ENCODE peak calls at places on chromosomes 16 and 17, in nine cellular contexts. One of them, this sample, is unnamed.
A peak's percentile ranks its signal among the peaks of the same experiment; 100 is the strongest.

GRCh38 chr16:24688359-24688758 is 41.1 kb upstream of the TNRC6A start:
- DNase-seq in Caco-2: no peak
- DNase-seq in esophagus squamous epithelium: no peak
- DNase-seq in hepatocyte: no peak
- DNase-seq in neural progenitor cell: no peak
- DNase-seq in mucosa of descending colon: no peak
- DNase-seq in fibroblast of lung: no peak
- DNase-seq in Peyer's patch: no peak
- DNase-seq in endothelial cell of umbilical vein: no peak
- DNase-seq in this sample: no peak

GRCh38 chr17:511833-512251 is 159.2 kb upstream of the RPH3AL start:
- DNase-seq in Peyer's patch: no peak
- DNase-seq in mucosa of descending colon: no peak
- DNase-seq in esophagus squamous epithelium: no peak
- DNase-seq in endothelial cell of umbilical vein: no peak
- DNase-seq in hepatocyte: no peak
- DNase-seq in Caco-2: no peak
- DNase-seq in neural progenitor cell: no peak
- DNase-seq in fibroblast of lung: no peak
- DNase-seq in this sample: no peak

GRCh38 chr16:74718741-74719610 is 18.3 kb upstream of the MLKL start:
- DNase-seq in Peyer's patch: no peak
- DNase-seq in Caco-2: peak; percentile 24
- DNase-seq in endothelial cell of umbilical vein: no peak
- DNase-seq in esophagus squamous epithelium: no peak
- DNase-seq in neural progenitor cell: no peak
- DNase-seq in fibroblast of lung: no peak
- DNase-seq in mucosa of descending colon: no peak
- DNase-seq in hepatocyte: no peak
- DNase-seq in this sample: no peak

GRCh38 chr17:78112508-78113471 is 15.8 kb downstream of the TMC6 start:
- DNase-seq in Peyer's patch: peak; percentile 82
- DNase-seq in hepatocyte: peak; percentile 80
- DNase-seq in mucosa of descending colon: peak; percentile 88
- DNase-seq in Caco-2: peak; percentile 92
- DNase-seq in neural progenitor cell: peak; percentile 76
- DNase-seq in fibroblast of lung: peak; percentile 34
- DNase-seq in esophagus squamous epithelium: no peak
- DNase-seq in endothelial cell of umbilical vein: peak; percentile 51
- DNase-seq in this sample: peak; percentile 90

GRCh38 chr17:80109066-80109618 is 7.8 kb downstream of the GAA start:
- DNase-seq in mucosa of descending colon: no peak
- DNase-seq in neural progenitor cell: no peak
- DNase-seq in fibroblast of lung: no peak
- DNase-seq in Caco-2: no peak
- DNase-seq in Peyer's patch: no peak
- DNase-seq in hepatocyte: peak; percentile 2
- DNase-seq in endothelial cell of umbilical vein: no peak
- DNase-seq in esophagus squamous epithelium: no peak
- DNase-seq in this sample: no peak

GRCh38 chr16:88437367-88437964 is 15.6 kb upstream of the ZFPM1 start:
- DNase-seq in Caco-2: peak; percentile 83
- DNase-seq in Peyer's patch: peak; percentile 55
- DNase-seq in endothelial cell of umbilical vein: peak; percentile 17
- DNase-seq in hepatocyte: peak; percentile 79
- DNase-seq in neural progenitor cell: peak; percentile 87
- DNase-seq in esophagus squamous epithelium: no peak
- DNase-seq in fibroblast of lung: peak; percentile 26
- DNase-seq in mucosa of descending colon: peak; percentile 62
- DNase-seq in this sample: peak; percentile 91

GRCh38 chr16:49542391-49542891 is 168.8 kb downstream of the C16orf78 start:
- DNase-seq in endothelial cell of umbilical vein: no peak
- DNase-seq in esophagus squamous epithelium: no peak
- DNase-seq in neural progenitor cell: no peak
- DNase-seq in Peyer's patch: no peak
- DNase-seq in mucosa of descending colon: no peak
- DNase-seq in hepatocyte: no peak
- DNase-seq in Caco-2: no peak
- DNase-seq in fibroblast of lung: no peak
- DNase-seq in this sample: no peak

GRCh38 chr17:76542566-76542971 is 2.7 kb downstream of the PRCD start:
- DNase-seq in fibroblast of lung: no peak
- DNase-seq in hepatocyte: no peak
- DNase-seq in endothelial cell of umbilical vein: no peak
- DNase-seq in Caco-2: no peak
- DNase-seq in neural progenitor cell: no peak
- DNase-seq in esophagus squamous epithelium: no peak
- DNase-seq in mucosa of descending colon: no peak
- DNase-seq in Peyer's patch: no peak
- DNase-seq in this sample: no peak

GRCh38 chr17:17783825-17784598 is 52.8 kb downstream of the SREBF1 start:
- DNase-seq in fibroblast of lung: peak; percentile 64
- DNase-seq in Peyer's patch: peak; percentile 62
- DNase-seq in endothelial cell of umbilical vein: peak; percentile 38
- DNase-seq in esophagus squamous epithelium: no peak
- DNase-seq in mucosa of descending colon: peak; percentile 59
- DNase-seq in neural progenitor cell: peak; percentile 92
- DNase-seq in hepatocyte: peak; percentile 59
- DNase-seq in Caco-2: no peak
- DNase-seq in this sample: no peak

GRCh38 chr17:57537524-57538410 is 207.3 kb downstream of the CCDC182 start:
- DNase-seq in mucosa of descending colon: no peak
- DNase-seq in esophagus squamous epithelium: no peak
- DNase-seq in endothelial cell of umbilical vein: peak; percentile 13
- DNase-seq in Peyer's patch: no peak
- DNase-seq in fibroblast of lung: no peak
- DNase-seq in neural progenitor cell: peak; percentile 93
- DNase-seq in hepatocyte: no peak
- DNase-seq in Caco-2: no peak
- DNase-seq in this sample: no peak

GRCh38 chr17:28729950-28730330 is 1.4 kb downstream of the NEK8 start:
- DNase-seq in fibroblast of lung: no peak
- DNase-seq in endothelial cell of umbilical vein: no peak
- DNase-seq in Caco-2: no peak
- DNase-seq in hepatocyte: no peak
- DNase-seq in esophagus squamous epithelium: no peak
- DNase-seq in Peyer's patch: no peak
- DNase-seq in neural progenitor cell: no peak
- DNase-seq in mucosa of descending colon: peak; percentile 53
- DNase-seq in this sample: no peak

GRCh38 chr16:7013990-7014389 is 318.7 kb upstream of the RBFOX1 start:
- DNase-seq in mucosa of descending colon: no peak
- DNase-seq in neural progenitor cell: peak; percentile 74
- DNase-seq in Peyer's patch: no peak
- DNase-seq in esophagus squamous epithelium: no peak
- DNase-seq in Caco-2: peak; percentile 33
- DNase-seq in endothelial cell of umbilical vein: no peak
- DNase-seq in fibroblast of lung: peak; percentile 7
- DNase-seq in hepatocyte: peak; percentile 54
- DNase-seq in this sample: no peak

GRCh38 chr17:76252040-76252954 is 12.0 kb upstream of the RNF157 start:
- DNase-seq in hepatocyte: peak; percentile 67
- DNase-seq in Peyer's patch: peak; percentile 74
- DNase-seq in mucosa of descending colon: no peak
- DNase-seq in esophagus squamous epithelium: no peak
- DNase-seq in fibroblast of lung: peak; percentile 96
- DNase-seq in endothelial cell of umbilical vein: peak; percentile 74
- DNase-seq in Caco-2: peak; percentile 45
- DNase-seq in neural progenitor cell: no peak
- DNase-seq in this sample: no peak

GRCh38 chr17:44522883-44523671 is 19.9 kb upstream of the GPATCH8 start:
- DNase-seq in Caco-2: peak; percentile 82
- DNase-seq in endothelial cell of umbilical vein: peak; percentile 73
- DNase-seq in esophagus squamous epithelium: no peak
- DNase-seq in neural progenitor cell: peak; percentile 55
- DNase-seq in mucosa of descending colon: peak; percentile 81
- DNase-seq in hepatocyte: peak; percentile 74
- DNase-seq in Peyer's patch: peak; percentile 43
- DNase-seq in fibroblast of lung: peak; percentile 48
- DNase-seq in this sample: peak; percentile 83

DNA sequence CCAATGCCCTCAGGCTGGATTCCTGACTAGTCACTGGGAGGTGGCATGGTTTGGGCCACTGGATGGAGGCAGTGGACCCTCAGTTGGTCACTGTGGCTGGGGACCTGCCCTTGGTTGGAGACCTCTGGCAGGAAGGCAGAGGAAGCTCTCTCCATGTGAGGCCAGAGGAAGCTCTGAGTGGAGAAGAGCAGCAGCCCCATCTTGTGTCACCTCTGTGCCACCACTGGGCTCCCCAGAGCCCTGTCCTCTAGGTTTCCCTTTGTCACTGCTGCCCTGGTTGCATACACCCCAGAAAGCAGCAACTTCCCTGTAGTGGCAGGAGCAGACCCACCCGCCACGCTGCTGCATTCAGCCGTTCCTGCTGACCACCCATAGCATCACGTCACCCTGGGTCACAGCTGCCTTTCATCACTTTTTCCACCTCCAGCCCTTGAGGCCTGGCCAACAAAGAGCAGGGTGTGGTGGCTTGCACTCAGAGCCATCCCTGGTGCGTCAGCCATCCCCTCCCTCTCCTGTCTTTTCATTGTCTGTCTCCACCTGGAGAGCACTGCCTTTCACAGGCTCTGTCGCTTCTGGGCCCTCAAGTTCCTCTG is 11.9 kb downstream of the CTRL start:
- DNase-seq in fibroblast of lung: no peak
- DNase-seq in mucosa of descending colon: no peak
- DNase-seq in Peyer's patch: no peak
- DNase-seq in hepatocyte: no peak
- DNase-seq in neural progenitor cell: no peak
- DNase-seq in Caco-2: no peak
- DNase-seq in esophagus squamous epithelium: no peak
- DNase-seq in endothelial cell of umbilical vein: no peak
- DNase-seq in this sample: no peak
- TF ChIP-seq CTCF in fibroblast of lung: no peak
- TF ChIP-seq CTCF in mucosa of descending colon: no peak
- TF ChIP-seq CTCF in Peyer's patch: no peak
- TF ChIP-seq CTCF in hepatocyte: no peak
- TF ChIP-seq CTCF in neural progenitor cell: no peak
- TF ChIP-seq CTCF in Caco-2: peak; percentile 30
- TF ChIP-seq CTCF in esophagus squamous epithelium: no peak
- TF ChIP-seq CTCF in endothelial cell of umbilical vein: no peak
- TF ChIP-seq CTCF in this sample: peak; percentile 9

DNA sequence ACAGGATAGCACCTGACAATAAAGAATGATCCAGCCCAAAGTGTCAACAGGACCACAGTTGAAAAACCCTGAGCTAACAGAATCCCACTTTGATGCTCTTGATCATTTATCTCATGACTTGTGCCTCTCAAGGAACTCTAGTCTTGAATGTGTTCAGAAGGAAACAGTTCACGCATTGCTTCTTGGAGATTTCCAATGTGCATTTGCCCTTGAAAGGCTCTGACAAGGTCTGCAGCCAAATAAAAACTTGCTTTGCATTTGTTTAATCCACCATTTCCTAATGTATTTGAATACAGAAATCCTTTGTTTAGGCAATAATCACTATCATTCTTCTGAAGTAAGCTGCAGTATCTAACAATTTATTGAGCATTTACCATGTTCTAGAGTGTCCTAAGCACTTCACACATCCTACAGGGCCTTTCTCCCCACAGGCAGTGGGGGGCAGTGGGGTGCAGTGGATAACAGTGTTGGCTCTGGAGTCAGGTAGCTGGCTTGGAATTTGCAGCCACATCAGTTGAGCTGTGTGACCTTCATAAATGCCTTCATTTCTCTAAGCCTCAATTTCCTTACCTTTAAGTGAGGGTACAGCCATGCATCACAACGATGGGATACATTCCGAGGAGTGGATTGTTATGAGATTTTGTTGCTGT is 239.7 kb downstream of the XYLT1 start:
- DNase-seq in fibroblast of lung: no peak
- DNase-seq in mucosa of descending colon: no peak
- DNase-seq in esophagus squamous epithelium: no peak
- DNase-seq in hepatocyte: no peak
- DNase-seq in Peyer's patch: no peak
- DNase-seq in endothelial cell of umbilical vein: no peak
- DNase-seq in Caco-2: no peak
- DNase-seq in neural progenitor cell: no peak
- DNase-seq in this sample: no peak
- TF ChIP-seq CTCF in fibroblast of lung: no peak
- TF ChIP-seq CTCF in mucosa of descending colon: no peak
- TF ChIP-seq CTCF in esophagus squamous epithelium: no peak
- TF ChIP-seq CTCF in hepatocyte: no peak
- TF ChIP-seq CTCF in Peyer's patch: no peak
- TF ChIP-seq CTCF in endothelial cell of umbilical vein: no peak
- TF ChIP-seq CTCF in Caco-2: no peak
- TF ChIP-seq CTCF in neural progenitor cell: no peak
- TF ChIP-seq CTCF in this sample: peak; percentile 24

GRCh38 chr16:15782573-15783365 is 74.1 kb downstream of the MYH11 start:
- DNase-seq in Caco-2: no peak
- DNase-seq in Peyer's patch: no peak
- DNase-seq in fibroblast of lung: no peak
- DNase-seq in esophagus squamous epithelium: no peak
- DNase-seq in mucosa of descending colon: no peak
- DNase-seq in hepatocyte: no peak
- DNase-seq in endothelial cell of umbilical vein: no peak
- DNase-seq in neural progenitor cell: peak; percentile 90
- DNase-seq in this sample: no peak
- TF ChIP-seq CTCF in Caco-2: no peak
- TF ChIP-seq CTCF in Peyer's patch: no peak
- TF ChIP-seq CTCF in fibroblast of lung: no peak
- TF ChIP-seq CTCF in esophagus squamous epithelium: no peak
- TF ChIP-seq CTCF in mucosa of descending colon: no peak
- TF ChIP-seq CTCF in hepatocyte: no peak
- TF ChIP-seq CTCF in endothelial cell of umbilical vein: peak; percentile 5
- TF ChIP-seq CTCF in neural progenitor cell: peak; percentile 48
- TF ChIP-seq CTCF in this sample: no peak

GRCh38 chr16:56841659-56842058 is 23.3 kb upstream of the SLC12A3 start:
- DNase-seq in endothelial cell of umbilical vein: no peak
- DNase-seq in hepatocyte: no peak
- DNase-seq in fibroblast of lung: no peak
- DNase-seq in mucosa of descending colon: no peak
- DNase-seq in Caco-2: no peak
- DNase-seq in esophagus squamous epithelium: no peak
- DNase-seq in Peyer's patch: no peak
- DNase-seq in neural progenitor cell: no peak
- DNase-seq in this sample: no peak

GRCh38 chr16:56838622-56839337 is 26.2 kb upstream of the SLC12A3 start:
- DNase-seq in endothelial cell of umbilical vein: no peak
- DNase-seq in Peyer's patch: no peak
- DNase-seq in neural progenitor cell: no peak
- DNase-seq in fibroblast of lung: no peak
- DNase-seq in mucosa of descending colon: no peak
- DNase-seq in Caco-2: peak; percentile 32
- DNase-seq in hepatocyte: no peak
- DNase-seq in esophagus squamous epithelium: no peak
- DNase-seq in this sample: no peak

GRCh38 chr16:56844056-56844455 is 21.0 kb upstream of the SLC12A3 start:
- DNase-seq in Caco-2: no peak
- DNase-seq in Peyer's patch: no peak
- DNase-seq in fibroblast of lung: no peak
- DNase-seq in neural progenitor cell: no peak
- DNase-seq in mucosa of descending colon: no peak
- DNase-seq in esophagus squamous epithelium: no peak
- DNase-seq in hepatocyte: no peak
- DNase-seq in endothelial cell of umbilical vein: no peak
- DNase-seq in this sample: no peak

GRCh38 chr16:56841233-56841632 is 23.8 kb upstream of the SLC12A3 start:
- DNase-seq in hepatocyte: no peak
- DNase-seq in endothelial cell of umbilical vein: no peak
- DNase-seq in mucosa of descending colon: no peak
- DNase-seq in Peyer's patch: no peak
- DNase-seq in esophagus squamous epithelium: no peak
- DNase-seq in neural progenitor cell: no peak
- DNase-seq in Caco-2: no peak
- DNase-seq in fibroblast of lung: peak; percentile 47
- DNase-seq in this sample: no peak

GRCh38 chr16:56842133-56842532 is 22.9 kb upstream of the SLC12A3 start:
- DNase-seq in fibroblast of lung: no peak
- DNase-seq in hepatocyte: no peak
- DNase-seq in mucosa of descending colon: no peak
- DNase-seq in Caco-2: no peak
- DNase-seq in endothelial cell of umbilical vein: no peak
- DNase-seq in neural progenitor cell: no peak
- DNase-seq in Peyer's patch: no peak
- DNase-seq in esophagus squamous epithelium: no peak
- DNase-seq in this sample: no peak
- TF ChIP-seq CTCF in fibroblast of lung: no peak
- TF ChIP-seq CTCF in hepatocyte: no peak
- TF ChIP-seq CTCF in mucosa of descending colon: no peak
- TF ChIP-seq CTCF in Caco-2: peak; percentile 5
- TF ChIP-seq CTCF in endothelial cell of umbilical vein: no peak
- TF ChIP-seq CTCF in neural progenitor cell: no peak
- TF ChIP-seq CTCF in Peyer's patch: no peak
- TF ChIP-seq CTCF in esophagus squamous epithelium: no peak
- TF ChIP-seq CTCF in this sample: no peak

This sample was measured in GM13977.